ENCODE peak calls at places on chromosomes 1 and 21, in seven cellular contexts. R is psoas muscle; G is CD4-positive, CD25-positive, alpha-beta regulatory T cell; Z is cardiac muscle cell; U is neural progenitor cell; H is naive thymus-derived CD4-positive, alpha-beta T cell; W is BE2C. V is an unnamed sample. For H3K9me3 and H3K4me1, the result is how much of the 10 kb centered on the place peaks cover.

GRCh38 chr21:18155508-18156193 is 89.0 kb upstream of the CHODL start:
- DNase-seq in Z (peak), H (no peak), G (no peak), W (no peak), R (no peak), U (peak), V (peak)

GRCh38 chr1:169022648-169023047 is 83.8 kb upstream of the ATP1B1 start:
- DNase-seq in Z (no peak), G (no peak), H (no peak), U (no peak), W (no peak), R (no peak), V (no peak)

GRCh38 chr21:29297483-29298347 is 1.0 kb upstream of the BACH1 start:
- DNase-seq in R (peak), H (no peak), Z (no peak), W (no peak), U (no peak), G (no peak), V (no peak)

GRCh38 chr1:18217398-18218043 is 109.9 kb downstream of the IGSF21 start:
- DNase-seq in U (no peak), W (peak), Z (peak), G (no peak), H (no peak), R (no peak), V (peak)

GRCh38 chr1:73673980-73674379 is 524.0 kb downstream of the LRRIQ3 start:
- DNase-seq in R (no peak), Z (no peak), G (no peak), W (no peak), U (peak), H (no peak), V (peak)

GRCh38 chr1:109792056-109792831 is 28.5 kb upstream of the EPS8L3 start:
- DNase-seq in G (no peak), Z (peak), R (peak), U (peak), H (no peak), W (peak), V (peak)

GRCh38 chr1:150613061-150613920 is 16.1 kb downstream of the ENSA start:
- DNase-seq in W (no peak), R (no peak), Z (peak), G (no peak), U (no peak), H (no peak), V (no peak)

GRCh38 chr1:68198752-68199151 is 33.6 kb downstream of the WLS start:
- DNase-seq in U (no peak), W (no peak), H (no peak), Z (no peak), R (no peak), G (no peak), V (no peak)

GRCh38 chr21:28444567-28444966 is 548.1 kb downstream of the LTN1 start:
- DNase-seq in W (no peak), R (no peak), U (no peak), G (no peak), H (no peak), Z (no peak), V (no peak)

GRCh38 chr1:14915356-14916054 is 238.0 kb upstream of the TMEM51 start:
- DNase-seq in W (peak), R (peak), Z (peak), U (peak), G (peak), H (peak), V (peak)

GRCh38 chr1:226702318-226702956 is 36.6 kb downstream of the ITPKB start:
- DNase-seq in G (no peak), R (no peak), W (no peak), Z (peak), H (no peak), U (no peak), V (no peak)

GRCh38 chr1:169144941-169145626 is 38.6 kb downstream of the ATP1B1 start:
- DNase-seq in Z (no peak), U (no peak), R (no peak), H (no peak), G (no peak), W (no peak), V (no peak)

GRCh38 chr1:27408151-27408550 is 15.7 kb downstream of the GPR3 start:
- DNase-seq in R (no peak), G (no peak), Z (no peak), H (no peak), U (no peak), W (no peak), V (no peak)

GRCh38 chr1:115112496-115113375 is 23.4 kb upstream of the TSPAN2 start:
- DNase-seq in H (peak), R (no peak), Z (peak), U (peak), W (peak), G (peak), V (peak)

GRCh38 chr21:43717166-43717853 is 1.6 kb upstream of the PDXK start:
- DNase-seq in G (no peak), R (peak), W (no peak), U (no peak), Z (no peak), H (no peak), V (no peak)

GRCh38 chr1:54121482-54122130 is 31.2 kb downstream of the CDCP2 start:
- DNase-seq in G (peak), H (peak), R (peak), W (peak), U (peak), Z (peak), V (peak)

GRCh38 chr1:206978259-206978658 is 8.0 kb upstream of the FCAMR start:
- DNase-seq in H (no peak), U (no peak), Z (no peak), W (no peak), R (no peak), G (no peak), V (no peak)

GRCh38 chr1:202009326-202010031 is 908 bp upstream of the ELF3 start:
- DNase-seq in H (peak), W (peak), U (peak), Z (peak), G (peak), R (peak), V (peak)

GRCh38 chr1:69191280-69191679 is 376.4 kb upstream of the LRRC7 start:
- DNase-seq in R (no peak), H (no peak), G (no peak), U (no peak), Z (peak), W (no peak), V (no peak)

GRCh38 chr21:36783612-36784383 is 84.9 kb downstream of the SIM2 start:
- DNase-seq in H (no peak), G (no peak), W (no peak), U (no peak), Z (peak), R (no peak), V (no peak)

GRCh38 chr1:215957692-215958091 is 390.6 kb downstream of the KCTD3 start:
- DNase-seq in Z (peak), U (peak), W (peak), G (no peak), H (no peak), R (no peak), V (no peak)

GRCh38 chr1:154784924-154785531 is 85.1 kb downstream of the KCNN3 start:
- DNase-seq in U (no peak), Z (peak), H (peak), G (peak), W (no peak), R (no peak), V (no peak)

GRCh38 chr1:52904590-52905375 is 16.8 kb downstream of the ECHDC2 start:
- DNase-seq in H (peak), G (no peak), Z (peak), W (peak), R (peak), U (peak), V (peak)

GRCh38 chr1:93738075-93738622 is 56.5 kb upstream of the BCAR3 start:
- DNase-seq in W (no peak), G (no peak), Z (peak), R (peak), U (no peak), H (no peak), V (no peak)

GRCh38 chr1:236002025-236002390 is 62.9 kb downstream of the NID1 start:
- DNase-seq in U (no peak), W (no peak), H (no peak), R (no peak), G (no peak), Z (no peak), V (no peak)

GRCh38 chr1:230711245-230711644 is 2.7 kb downstream of the AGT start:
- DNase-seq in Z (peak), H (no peak), R (no peak), U (no peak), G (no peak), W (no peak), V (no peak)

GRCh38 chr1:97047412-97047793 is 325.8 kb downstream of the PTBP2 start:
- DNase-seq in Z (no peak), H (no peak), W (no peak), R (no peak), U (no peak), G (no peak), V (no peak)

GRCh38 chr1:45979074-45979777 is 153.2 kb downstream of the PIK3R3 start:
- DNase-seq in H (no peak), Z (no peak), W (no peak), R (no peak), U (no peak), G (no peak), V (peak)

GRCh38 chr1:50724626-50725286 is 235.3 kb downstream of the FAF1 start:
- DNase-seq in G (peak), R (no peak), W (no peak), U (no peak), Z (no peak), H (no peak), V (no peak)

GRCh38 chr1:160217466-160218165 is 12.4 kb downstream of the PEA15 start:
- DNase-seq in H (no peak), Z (no peak), W (no peak), R (no peak), G (no peak), U (no peak), V (no peak)

GRCh38 chr1:74323937-74324473 is 88.8 kb downstream of the TNNI3K start:
- DNase-seq in Z (no peak), H (no peak), R (no peak), G (no peak), W (no peak), U (no peak), V (no peak)

GRCh38 chr1:147156643-147157042 is 15.6 kb downstream of the PRKAB2 start:
- DNase-seq in H (no peak), G (no peak), Z (no peak), R (no peak), U (no peak), W (no peak), V (no peak)

GRCh38 chr1:43554444-43554992 is 23.8 kb downstream of the PTPRF start:
- DNase-seq in R (no peak), G (no peak), U (peak), Z (peak), W (no peak), H (peak), V (peak)

GRCh38 chr1:157311730-157312269 is 173.6 kb upstream of the ETV3 start:
- DNase-seq in W (no peak), U (no peak), Z (no peak), G (no peak), R (no peak), H (no peak), V (no peak)

GRCh38 chr1:169240449-169241242 is 127.0 kb downstream of the NME7 start:
- DNase-seq in G (no peak), R (no peak), U (no peak), W (no peak), Z (peak), H (no peak), V (no peak)

GRCh38 chr1:190453550-190453949 is 24.1 kb downstream of the BRINP3 start:
- DNase-seq in W (no peak), R (no peak), G (no peak), U (no peak), H (no peak), Z (no peak), V (no peak)

DNA sequence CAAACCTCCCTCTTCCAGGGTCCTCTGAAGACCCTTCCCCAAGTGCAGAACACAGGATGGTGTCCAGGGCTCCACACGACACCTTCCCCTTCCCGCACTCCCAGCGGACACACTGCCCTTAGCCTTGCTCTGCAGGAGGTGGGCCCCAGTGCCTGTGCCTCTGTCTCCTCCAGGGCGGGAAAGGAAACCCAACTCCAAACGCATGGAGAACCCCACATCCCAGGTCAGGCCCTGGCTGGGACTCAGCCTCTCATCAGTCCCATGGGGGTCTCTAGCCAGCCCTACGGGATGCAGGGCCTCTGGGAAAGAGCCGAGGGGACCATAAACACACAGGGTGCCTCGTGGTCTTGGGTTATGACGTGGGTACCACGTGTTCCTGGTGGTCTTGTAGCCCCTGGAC is 5.6 kb upstream of the SMYD3 start:
- DNase-seq in U (no peak), Z (no peak), H (no peak), R (no peak), W (no peak), G (no peak), V (no peak)
- H3K9me3 ChIP-seq in U (under half), Z (under half), H (under half), R (under half), W (under half), G (under half), V (under half)

GRCh38 chr1:30753660-30754123 is 3.9 kb downstream of the LAPTM5 start:
- DNase-seq in R (no peak), G (peak), W (no peak), Z (no peak), H (peak), U (no peak), V (no peak)
- H3K4me1 ChIP-seq in R (under half), G (half or more), W (under half), Z (under half), H (half or more), U (under half), V (under half)

GRCh38 chr21:40671721-40672120 is 175.2 kb downstream of the DSCAM start:
- DNase-seq in H (no peak), W (no peak), G (no peak), U (no peak), Z (no peak), R (no peak), V (no peak)
- H3K4me3 ChIP-seq in H (no peak), W (no peak), G (no peak), U (no peak), Z (no peak), R (no peak), V (no peak)

GRCh38 chr1:152153996-152154395 is 5.0 kb downstream of the RPTN start:
- DNase-seq in G (peak), W (no peak), Z (no peak), U (no peak), H (no peak), R (no peak), V (no peak)

GRCh38 chr1:152145789-152146188 is 13.2 kb downstream of the RPTN start:
- DNase-seq in U (no peak), G (no peak), W (no peak), Z (no peak), R (no peak), H (no peak), V (no peak)

GRCh38 chr1:152148051-152148450 is 11.0 kb downstream of the RPTN start:
- DNase-seq in U (no peak), G (no peak), W (no peak), Z (no peak), R (no peak), H (no peak), V (no peak)

GRCh38 chr1:152151646-152152045 is 7.4 kb downstream of the RPTN start:
- DNase-seq in H (no peak), G (no peak), Z (no peak), R (no peak), U (no peak), W (no peak), V (no peak)

DNA sequence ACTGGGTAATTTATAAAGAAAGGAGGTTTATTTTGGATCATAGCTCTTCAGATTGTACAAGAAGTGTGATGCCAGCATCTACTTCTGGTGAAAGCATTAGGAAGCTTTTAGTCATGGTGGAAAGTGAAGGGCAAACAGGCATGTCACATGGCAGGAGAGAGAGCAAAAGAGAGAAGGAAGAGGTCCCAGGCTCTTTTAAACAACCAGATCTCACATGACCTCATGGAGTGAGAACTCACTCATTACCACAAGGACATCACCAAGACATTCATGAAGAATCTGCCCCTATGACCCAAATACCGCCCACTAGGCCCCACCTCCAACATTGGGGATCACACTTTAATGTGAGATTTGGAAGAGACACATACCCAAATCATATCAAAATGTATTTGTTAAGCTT is 10.0 kb downstream of the RPTN start:
- DNase-seq in G (no peak), H (no peak), R (no peak), Z (no peak), W (no peak), U (no peak), V (no peak)
- H3K9me3 ChIP-seq in G (under half), H (under half), R (under half), Z (under half), W (under half), U (under half), V (under half)

GRCh38 chr1:221711156-221711577 is 30.7 kb downstream of the DUSP10 start:
- DNase-seq in G (no peak), W (no peak), R (no peak), H (no peak), U (no peak), Z (no peak), V (no peak)
- H3K4me1 ChIP-seq in G (half or more), W (half or more), R (half or more), H (half or more), U (under half), Z (under half), V (under half)

GRCh38 chr1:66752000-66752592 is at the start of gene DYNLT5:
- DNase-seq in G (no peak), H (no peak), R (peak), W (peak), Z (peak), U (peak), V (no peak)

GRCh38 chr1:66757740-66758139 is 5.5 kb downstream of the DYNLT5 start:
- DNase-seq in U (no peak), R (no peak), G (no peak), W (no peak), H (no peak), Z (no peak), V (no peak)

GRCh38 chr1:66750578-66750977 is 1.7 kb upstream of the DYNLT5 start:
- DNase-seq in G (no peak), H (no peak), U (no peak), Z (no peak), R (no peak), W (no peak), V (no peak)

GRCh38 chr1:66751160-66751559 is 1.1 kb upstream of the DYNLT5 start:
- DNase-seq in Z (no peak), H (no peak), R (no peak), W (no peak), U (no peak), G (no peak), V (no peak)

GRCh38 chr1:66752671-66753371 is 562 bp downstream of the DYNLT5 start:
- DNase-seq in W (no peak), G (no peak), U (peak), H (no peak), Z (no peak), R (no peak), V (no peak)
- H3K4me3 ChIP-seq in W (peak), G (no peak), U (peak), H (peak), Z (peak), R (peak), V (peak)

DNA sequence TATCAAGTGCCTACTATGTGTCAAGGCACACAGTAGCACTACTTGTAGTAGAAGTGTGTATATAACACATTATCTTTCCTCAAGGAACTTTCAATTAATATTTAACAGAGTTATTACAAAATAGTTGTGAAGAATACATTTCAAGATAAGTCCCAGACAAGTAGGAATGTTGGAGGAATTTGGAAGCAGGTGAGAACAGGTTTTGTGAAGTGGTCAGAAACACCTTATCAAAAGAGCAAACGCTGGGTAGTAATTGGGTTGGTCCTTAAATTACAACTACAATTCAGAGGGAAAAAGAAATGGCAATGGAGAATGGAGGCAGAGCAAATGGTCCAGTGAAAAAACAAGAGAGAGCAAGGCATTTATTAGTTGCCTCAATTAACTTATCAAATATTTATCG is 218.8 kb downstream of the ADGRL2 start:
- DNase-seq in H (no peak), U (no peak), Z (no peak), R (no peak), G (no peak), W (no peak), V (no peak)
- H3K9me3 ChIP-seq in H (under half), U (under half), Z (under half), R (under half), G (under half), W (under half), V (under half)

DNA sequence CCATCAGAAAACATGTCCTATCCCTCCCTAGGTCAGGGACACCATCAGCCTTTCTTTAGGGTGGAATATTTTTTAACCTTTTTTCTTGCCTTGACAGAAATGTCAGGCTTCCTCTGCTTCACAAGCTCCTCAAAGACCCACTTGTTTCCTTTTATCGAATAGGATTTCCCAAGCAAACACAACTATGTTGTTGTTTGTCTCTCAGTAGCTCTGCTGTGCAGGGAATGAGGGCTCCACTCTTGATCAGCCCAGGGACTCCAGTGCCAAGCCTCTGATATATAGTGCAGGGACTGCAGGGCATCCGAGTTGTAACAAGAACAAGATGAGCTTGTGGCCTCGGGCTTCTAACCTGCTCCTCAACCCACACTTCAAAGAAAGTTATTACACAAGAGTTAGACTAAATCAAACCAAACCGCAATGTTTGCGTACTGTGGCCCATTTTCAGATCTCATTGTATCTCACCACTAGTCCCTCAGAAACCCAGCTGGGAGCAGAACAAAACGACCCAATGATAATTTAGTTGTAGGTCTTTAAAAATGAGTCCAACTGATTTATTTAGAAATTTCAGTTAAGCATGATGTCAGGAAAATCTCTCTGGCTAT is 108.1 kb downstream of the ATG4C start:
- DNase-seq in Z (no peak), H (no peak), G (no peak), W (no peak), R (no peak), U (no peak), V (no peak)
- H3K4me1 ChIP-seq in Z (under half), H (under half), G (under half), W (under half), R (under half), U (under half), V (under half)